ENCODE peak calls at places on chromosomes 2 and 18, in six cellular contexts. S is A549, Y is K562, U is HepG2, B is tibial nerve, M is suprapubic skin. N is an unnamed sample.

GRCh38 chr2:217415316-217415715 is 555.5 kb upstream of the TNP1 start:
- DNase-seq in S (no peak), B (no peak), M (no peak), Y (no peak), U (no peak), N (no peak)

GRCh38 chr2:204108301-204108700 is 171.7 kb downstream of the ICOS start:
- DNase-seq in B (peak), M (no peak), Y (peak), U (peak), S (peak), N (no peak)

GRCh38 chr18:37483221-37483971 is 82.2 kb downstream of the CELF4 start:
- DNase-seq in B (no peak), M (no peak), Y (peak), U (no peak), S (no peak), N (no peak)

GRCh38 chr2:162166745-162167144 is 14.7 kb upstream of the GCG start:
- DNase-seq in B (no peak), Y (no peak), U (no peak), S (no peak), M (no peak), N (no peak)

GRCh38 chr18:40035951-40036350 is 1919.1 kb upstream of the PIK3C3 start:
- DNase-seq in U (no peak), Y (no peak), B (no peak), M (no peak), S (no peak), N (no peak)

GRCh38 chr2:34627003-34627402 is 1027.9 kb upstream of the FAM98A start:
- DNase-seq in Y (no peak), S (no peak), M (no peak), U (no peak), B (no peak), N (no peak)

GRCh38 chr2:231917280-231918088 is 8.7 kb downstream of the NPPC start:
- DNase-seq in Y (peak), S (no peak), B (no peak), M (no peak), U (no peak), N (no peak)

GRCh38 chr18:46843372-46843771 is 73.9 kb downstream of the PIAS2 start:
- DNase-seq in Y (no peak), M (no peak), U (no peak), S (no peak), B (no peak), N (no peak)

GRCh38 chr2:146927080-146927714 is 917.6 kb upstream of the ACVR2A start:
- DNase-seq in S (no peak), U (peak), M (peak), B (peak), Y (no peak), N (no peak)

GRCh38 chr2:42829556-42830510 is 37.5 kb upstream of the HAAO start:
- DNase-seq in U (no peak), Y (no peak), B (no peak), M (no peak), S (peak), N (peak)

GRCh38 chr18:6629635-6630140 is 99.8 kb upstream of the ARHGAP28 start:
- DNase-seq in Y (no peak), U (no peak), M (no peak), B (no peak), S (no peak), N (no peak)

GRCh38 chr2:240970816-240971215 is 27.6 kb upstream of the SNED1 start:
- DNase-seq in M (no peak), U (no peak), B (no peak), Y (no peak), S (no peak), N (no peak)

GRCh38 chr2:120262150-120262549 is 9.5 kb downstream of the RALB start:
- DNase-seq in M (no peak), U (no peak), Y (no peak), S (no peak), B (no peak), N (no peak)
- H3K27ac ChIP-seq in M (peak), U (no peak), Y (peak), S (no peak), B (no peak), N (no peak)

GRCh38 chr2:40330086-40330485 is 121.8 kb downstream of the SLC8A1 start:
- DNase-seq in M (no peak), Y (no peak), B (no peak), U (no peak), S (no peak), N (no peak)

GRCh38 chr2:40329739-40330047 is 122.2 kb downstream of the SLC8A1 start:
- DNase-seq in U (no peak), B (no peak), S (no peak), M (no peak), Y (no peak), N (no peak)

GRCh38 chr2:40332096-40332826 is 119.6 kb downstream of the SLC8A1 start:
- DNase-seq in U (no peak), B (no peak), Y (no peak), M (no peak), S (peak), N (no peak)
- TF ChIP-seq EP300 in U (no peak), B (peak), Y (no peak), M (no peak), S (no peak), N (no peak)

DNA sequence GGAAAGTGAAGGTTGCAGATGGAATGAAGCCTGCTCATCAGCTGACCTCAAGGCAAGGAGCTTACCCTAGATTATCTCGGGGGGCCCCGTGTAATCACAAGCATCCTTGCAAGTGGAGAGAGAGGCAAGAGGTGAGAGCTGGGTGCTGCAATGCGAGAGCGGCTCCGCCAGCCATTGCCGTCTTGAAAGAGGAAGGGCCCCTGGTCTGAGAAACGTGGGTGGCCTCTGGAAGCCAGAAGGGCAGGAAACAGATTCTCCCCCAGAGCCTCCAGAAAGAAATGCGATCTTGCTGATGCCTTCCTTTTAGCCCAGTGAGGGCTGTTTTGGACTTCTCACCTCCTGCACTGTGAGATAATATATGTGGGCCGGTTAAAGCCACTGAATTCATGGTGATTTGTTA is 319.6 kb upstream of the HS6ST1 start:
- DNase-seq in B (no peak), Y (no peak), U (no peak), S (no peak), M (peak), N (no peak)
- H3K27ac ChIP-seq in B (no peak), Y (no peak), U (no peak), S (no peak), M (no peak), N (no peak)

GRCh38 chr2:59266453-59266852 is 1025.3 kb upstream of the FANCL start:
- DNase-seq in S (no peak), B (no peak), Y (no peak), U (no peak), M (no peak), N (no peak)
- TF ChIP-seq EP300 in S (no peak), B (no peak), Y (no peak), U (no peak), M (no peak), N (no peak)

DNA sequence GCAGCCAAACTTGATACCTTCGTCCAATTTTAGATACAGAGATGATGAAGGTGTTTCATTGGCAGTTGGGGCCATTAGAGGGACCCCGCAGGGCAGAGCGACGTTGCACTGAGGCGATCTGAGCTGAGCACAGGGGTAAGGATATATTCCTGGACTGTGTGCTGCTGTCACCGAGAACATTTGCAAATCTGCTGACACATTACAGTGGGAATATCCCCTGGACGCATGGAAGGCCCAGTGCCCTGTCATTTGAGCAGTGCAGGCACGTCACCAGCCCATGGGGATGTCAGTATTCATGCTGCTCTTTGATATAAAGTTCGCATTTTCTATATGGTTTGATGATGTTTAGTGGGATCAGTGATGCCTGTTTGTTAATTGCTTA is 10.4 kb upstream of the MMADHC start:
- DNase-seq in Y (no peak), B (no peak), S (no peak), U (no peak), M (no peak), N (no peak)
- H3K27ac ChIP-seq in Y (no peak), B (no peak), S (peak), U (no peak), M (no peak), N (no peak)

DNA sequence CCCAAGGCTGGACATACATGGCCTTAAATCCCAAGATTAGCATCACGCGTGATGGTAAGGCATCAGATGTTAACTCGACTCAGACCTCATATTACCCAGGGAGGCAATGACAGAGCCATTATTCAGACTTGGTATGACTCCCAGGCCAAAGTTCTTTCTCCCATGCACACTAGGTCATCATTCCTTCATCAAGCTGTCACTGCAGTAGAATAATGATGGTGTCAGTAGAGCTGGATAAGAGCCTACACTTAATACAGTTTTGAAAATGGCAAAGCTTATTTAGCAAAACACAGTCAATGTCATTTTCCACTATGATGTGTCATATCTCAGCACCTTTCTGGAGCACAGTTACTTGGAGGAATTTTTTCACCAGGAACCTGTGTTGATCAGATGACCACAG is 663.3 kb downstream of the SUCLG1 start:
- DNase-seq in Y (no peak), S (no peak), U (no peak), B (no peak), M (no peak), N (no peak)
- TF ChIP-seq EP300 in Y (peak), S (no peak), U (no peak), B (no peak), M (no peak), N (no peak)

DNA sequence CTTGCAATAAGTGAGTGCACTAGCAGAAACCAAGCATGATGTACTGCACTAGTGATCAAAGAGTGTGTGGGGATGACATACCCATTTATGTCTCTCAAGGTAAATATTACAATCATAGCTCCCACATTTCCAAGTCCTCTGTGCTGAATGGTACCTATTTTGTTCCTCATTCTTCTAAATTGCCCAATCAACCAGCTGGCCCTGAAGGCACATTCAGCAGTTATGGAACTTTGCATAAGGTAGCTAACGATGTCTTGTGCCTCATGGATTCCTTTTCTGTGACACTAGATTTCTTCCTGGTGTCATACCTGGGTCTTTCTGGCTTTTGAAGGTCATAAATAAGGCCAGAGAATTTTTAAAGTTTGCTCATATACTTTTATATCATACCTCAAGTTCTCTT is 963.0 kb downstream of the SLC4A3 start:
- DNase-seq in U (no peak), B (no peak), M (no peak), S (no peak), Y (no peak), N (no peak)
- H3K27ac ChIP-seq in U (no peak), B (no peak), M (no peak), S (no peak), Y (no peak), N (no peak)

GRCh38 chr18:34048423-34048822 is 176.3 kb downstream of the NOL4 start:
- DNase-seq in S (no peak), B (no peak), Y (no peak), U (no peak), M (no peak), N (no peak)
- TF ChIP-seq EP300 in S (no peak), B (no peak), Y (no peak), U (no peak), M (no peak), N (no peak)

N was measured in ovary.